ENCODE peak calls at places on chromosomes 12 and 14, in seven cellular contexts. Q is HAP-1, B is A549, U is RPMI7951, D is fibroblast of lung, I is pons, A is T-helper 2 cell. J is an unnamed sample.

GRCh38 chr12:101570022-101570421 is 24.7 kb upstream of the MYBPC1 start:
- DNase-seq in D (peak), B (no peak), A (no peak), U (peak), I (peak), Q (peak), J (peak)

GRCh38 chr14:57317248-57317833 is 48.6 kb downstream of the AP5M1 start:
- DNase-seq in I (peak), B (peak), U (peak), Q (peak), D (peak), A (peak), J (peak)

GRCh38 chr12:124653169-124653931 is 85.9 kb upstream of the NCOR2 start:
- DNase-seq in B (no peak), U (no peak), Q (no peak), D (peak), I (no peak), A (no peak), J (no peak)

GRCh38 chr14:85856430-85856829 is 326.5 kb downstream of the FLRT2 start:
- DNase-seq in A (no peak), U (no peak), Q (peak), I (peak), B (no peak), D (peak), J (no peak)

GRCh38 chr12:39905152-39905551 is 200.7 kb downstream of the SLC2A13 start:
- DNase-seq in I (peak), B (no peak), Q (no peak), D (peak), A (no peak), U (no peak), J (peak)

GRCh38 chr12:65868133-65868705 is 43.9 kb downstream of the HMGA2 start:
- DNase-seq in B (no peak), I (no peak), A (no peak), D (peak), Q (no peak), U (peak), J (peak)

GRCh38 chr14:104782823-104783170 is 12.8 kb downstream of the AKT1 start:
- DNase-seq in U (no peak), I (no peak), A (no peak), Q (no peak), D (no peak), B (no peak), J (no peak)

GRCh38 chr12:130087222-130087621 is 75.0 kb upstream of the FZD10 start:
- DNase-seq in B (no peak), A (no peak), U (no peak), Q (no peak), D (no peak), I (no peak), J (no peak)

GRCh38 chr14:65035049-65035448 is 48.4 kb downstream of the FNTB start:
- DNase-seq in U (peak), Q (no peak), I (no peak), B (no peak), A (no peak), D (peak), J (peak)

GRCh38 chr14:88989911-88990310 is 165.5 kb downstream of the TTC8 start:
- DNase-seq in D (no peak), U (no peak), B (no peak), Q (no peak), A (no peak), I (no peak), J (no peak)

GRCh38 chr12:94875525-94875924 is 128.0 kb downstream of the NDUFA12 start:
- DNase-seq in A (peak), I (peak), U (no peak), B (peak), D (peak), Q (peak), J (no peak)

GRCh38 chr14:74599201-74599809 is 12.7 kb downstream of the LTBP2 start:
- DNase-seq in I (no peak), Q (no peak), U (no peak), B (no peak), D (peak), A (no peak), J (peak)

GRCh38 chr12:50934981-50935807 is 17.1 kb upstream of the HIGD1C start:
- DNase-seq in U (no peak), B (no peak), A (no peak), I (no peak), Q (peak), D (peak), J (no peak)

GRCh38 chr12:107586256-107586970 is 99.2 kb upstream of the PWP1 start:
- DNase-seq in U (no peak), B (no peak), A (no peak), Q (no peak), I (no peak), D (no peak), J (no peak)

GRCh38 chr14:74612346-74613021 is 447 bp upstream of the LTBP2 start:
- DNase-seq in B (peak), A (peak), I (no peak), U (peak), D (peak), Q (peak), J (peak)

GRCh38 chr12:91885851-91886250 is 259.8 kb downstream of the BTG1 start:
- DNase-seq in A (no peak), U (no peak), D (no peak), B (no peak), I (no peak), Q (no peak), J (no peak)

GRCh38 chr12:49902399-49903350 is 1.0 kb downstream of the FAIM2 start:
- DNase-seq in U (no peak), B (no peak), A (no peak), I (peak), Q (no peak), D (no peak), J (no peak)

GRCh38 chr12:121345151-121345810 is 6.9 kb downstream of the ANAPC5 start:
- DNase-seq in B (no peak), I (peak), A (no peak), D (no peak), Q (no peak), U (no peak), J (no peak)

GRCh38 chr14:24712909-24713308 is 78.9 kb upstream of the GZMB start:
- DNase-seq in I (no peak), D (no peak), B (no peak), Q (no peak), A (no peak), U (no peak), J (no peak)

GRCh38 chr14:59511916-59512530 is 27.7 kb downstream of the JKAMP start:
- DNase-seq in B (peak), I (no peak), U (no peak), A (no peak), D (no peak), Q (peak), J (no peak)

GRCh38 chr14:60656755-60657608 is 7.7 kb upstream of the SIX1 start:
- DNase-seq in Q (no peak), A (peak), B (peak), I (no peak), U (peak), D (peak), J (peak)

GRCh38 chr12:132391326-132392041 is 62.1 kb upstream of the GALNT9 start:
- DNase-seq in B (no peak), D (no peak), I (no peak), A (no peak), Q (no peak), U (no peak), J (no peak)

GRCh38 chr12:74412607-74413230 is 124.9 kb upstream of the ATXN7L3B start:
- DNase-seq in A (peak), U (peak), B (no peak), I (peak), Q (peak), D (peak), J (peak)

GRCh38 chr14:24876996-24877395 is 173.0 kb downstream of the STXBP6 start:
- DNase-seq in B (no peak), I (peak), U (peak), Q (no peak), D (no peak), A (no peak), J (no peak)

GRCh38 chr14:49621114-49621881 is 699 bp downstream of the MGAT2 start:
- DNase-seq in D (peak), Q (peak), I (no peak), B (no peak), A (peak), U (peak), J (peak)

GRCh38 chr14:66444271-66444987 is 41.7 kb upstream of the CCDC196 start:
- DNase-seq in I (peak), D (peak), U (no peak), A (no peak), Q (no peak), B (no peak), J (no peak)

J was measured in myocyte.